ENCODE peak calls at places on chromosomes 12 and 14, in four cellular contexts. Z is hepatocyte, M is fibroblast of lung, Q is astrocyte. H is an unnamed sample. For H3K36me3, the result is how much of the 10 kb centered on the place peaks cover.

GRCh38 chr12:113092478-113093408 is 36.2 kb downstream of the DTX1 start:
- DNase-seq in Z (peak), M (no peak), Q (no peak), H (no peak)

GRCh38 chr14:90381999-90382451 is 14.8 kb upstream of the CALM1 start:
- DNase-seq in Z (peak), M (no peak), Q (no peak), H (peak)

GRCh38 chr12:127941332-127941731 is 325.6 kb upstream of the TMEM132C start:
- DNase-seq in Z (no peak), M (no peak), Q (peak), H (no peak)

GRCh38 chr14:55684956-55685584 is 105.1 kb downstream of the KTN1 start:
- DNase-seq in Z (no peak), M (peak), Q (no peak), H (no peak)

GRCh38 chr12:16950041-16950677 is 344.2 kb upstream of the LMO3 start:
- DNase-seq in Z (no peak), M (no peak), Q (no peak), H (no peak)

GRCh38 chr12:129887047-129887568 is 16.7 kb downstream of the TMEM132D start:
- DNase-seq in Z (peak), M (no peak), Q (peak), H (no peak)

GRCh38 chr14:28494196-28494595 is 272.4 kb upstream of the FOXG1 start:
- DNase-seq in Z (no peak), M (no peak), Q (peak), H (no peak)

GRCh38 chr14:92560106-92560865 is 46.7 kb downstream of the RIN3 start:
- DNase-seq in Z (no peak), M (no peak), Q (no peak), H (no peak)

GRCh38 chr14:50347521-50347920 is 35.4 kb downstream of the DMAC2L start:
- DNase-seq in Z (peak), M (peak), Q (peak), H (no peak)

GRCh38 chr14:54252072-54252730 is 144.6 kb upstream of the CDKN3 start:
- DNase-seq in Z (peak), M (peak), Q (peak), H (no peak)

GRCh38 chr14:99754141-99755067 is 38.8 kb upstream of the EML1 start:
- DNase-seq in Z (no peak), M (no peak), Q (peak), H (no peak)

GRCh38 chr12:92079054-92079385 is 66.6 kb downstream of the BTG1 start:
- DNase-seq in Z (no peak), M (no peak), Q (peak), H (no peak)

GRCh38 chr14:95889236-95889979 is 12.8 kb downstream of the TUNAR start:
- DNase-seq in Z (no peak), M (no peak), Q (no peak), H (no peak)

GRCh38 chr12:92827836-92828431 is 101.2 kb downstream of the EEA1 start:
- DNase-seq in Z (peak), M (peak), Q (peak), H (peak)

DNA sequence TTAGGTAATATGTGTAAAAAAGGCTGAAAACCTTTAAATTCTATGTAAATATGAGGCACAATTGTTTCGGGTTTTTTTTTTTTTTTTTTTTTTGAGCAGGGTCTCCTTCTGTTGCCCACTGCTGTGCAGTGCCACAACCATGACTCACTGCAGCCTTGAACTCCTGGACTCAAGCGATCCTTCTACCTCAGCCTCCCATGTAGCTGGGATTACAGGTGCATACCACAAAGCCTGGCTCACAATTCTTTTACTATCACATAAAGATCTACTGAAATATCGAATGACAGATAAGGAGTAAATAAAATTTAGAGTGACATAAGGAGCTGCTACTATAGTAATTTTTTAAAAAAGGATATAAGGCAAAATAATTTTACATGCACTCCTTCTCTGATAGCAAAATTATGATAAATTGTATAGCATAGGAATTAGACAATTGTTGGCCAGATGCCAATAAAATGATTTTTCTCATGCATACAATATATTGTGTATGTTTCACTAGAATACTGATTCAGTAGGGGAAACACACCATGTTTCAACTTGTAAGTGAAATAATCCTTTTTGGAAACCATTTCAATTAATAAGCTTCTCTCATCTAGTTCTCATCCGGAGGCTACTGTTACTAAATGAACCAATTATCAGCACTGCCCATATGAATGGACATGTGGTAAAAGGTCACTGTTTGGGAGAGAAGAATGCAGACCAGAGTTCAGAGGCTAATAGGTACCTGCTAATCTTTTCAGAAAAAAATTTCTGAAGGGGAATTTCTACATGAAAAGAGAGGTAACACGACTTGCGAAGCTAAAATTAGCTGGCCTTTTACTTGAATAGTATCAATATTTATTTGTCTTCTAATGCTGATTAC is 108.4 kb downstream of the PPP1R12A start:
- DNase-seq in Z (no peak), M (no peak), Q (no peak), H (no peak)
- H3K36me3 ChIP-seq in Z (under half), M (under half), Q (under half), H (under half)

GRCh38 chr14:104830781-104831180 is 29.9 kb downstream of the ZBTB42 start:
- DNase-seq in Z (no peak), M (no peak), Q (no peak), H (no peak)
- H2AFZ ChIP-seq in Z (no peak), M (no peak), Q (no peak), H (no peak)

DNA sequence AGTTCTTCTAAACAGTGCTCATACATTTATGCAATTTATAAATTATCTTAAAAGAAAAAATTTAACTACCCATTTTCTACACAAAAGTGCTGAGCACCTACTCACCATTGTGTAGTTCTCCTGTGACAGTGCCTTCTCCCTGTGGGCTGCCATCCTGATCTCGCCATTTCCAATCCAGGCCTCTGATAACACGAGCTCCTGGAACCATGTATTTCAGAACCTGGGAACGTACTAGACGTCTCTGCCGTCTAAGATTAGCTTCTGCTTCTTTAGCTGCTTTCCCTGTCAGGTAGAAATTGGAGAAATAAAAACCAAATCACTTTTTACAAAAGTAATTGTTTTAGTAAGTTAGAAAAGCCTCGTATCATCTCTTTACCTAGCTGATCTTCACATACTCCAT is 74.5 kb downstream of the HECTD1 start:
- DNase-seq in Z (no peak), M (no peak), Q (no peak), H (no peak)
- H3K36me3 ChIP-seq in Z (under half), M (under half), Q (under half), H (half or more)

GRCh38 chr12:39897315-39897714 is 208.6 kb downstream of the SLC2A13 start:
- DNase-seq in Z (no peak), M (no peak), Q (no peak), H (no peak)
- H2AFZ ChIP-seq in Z (no peak), M (no peak), Q (no peak), H (no peak)

GRCh38 chr14:52018970-52019369 is 29.6 kb downstream of the RTRAF start:
- DNase-seq in Z (no peak), M (no peak), Q (no peak), H (no peak)

GRCh38 chr14:52015411-52016030 is 26.2 kb downstream of the RTRAF start:
- DNase-seq in Z (peak), M (no peak), Q (no peak), H (peak)

GRCh38 chr14:52020315-52020714 is 31.0 kb downstream of the RTRAF start:
- DNase-seq in Z (no peak), M (no peak), Q (no peak), H (no peak)

GRCh38 chr14:52020866-52021717 is 31.7 kb downstream of the RTRAF start:
- DNase-seq in Z (no peak), M (no peak), Q (no peak), H (no peak)

DNA sequence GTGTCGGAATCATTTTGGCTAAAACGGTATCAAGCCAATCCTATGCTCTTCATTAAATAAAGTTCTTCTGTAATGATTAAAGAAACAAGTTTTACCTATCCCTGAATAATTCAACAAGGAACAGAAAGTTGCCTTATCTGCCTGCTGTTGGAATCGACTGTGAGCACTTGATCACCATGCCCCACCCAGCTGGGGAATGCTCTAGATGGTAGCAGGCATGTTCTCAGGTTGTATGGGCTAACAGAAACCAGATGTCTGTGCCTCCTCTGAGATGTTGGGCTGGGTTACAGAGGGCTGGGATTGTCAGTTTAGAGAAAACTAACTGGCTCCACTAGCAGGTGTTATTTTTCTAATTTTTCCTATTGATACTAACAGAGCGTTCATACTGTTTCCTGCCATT is 28.9 kb downstream of the RTRAF start:
- DNase-seq in Z (peak), M (peak), Q (no peak), H (no peak)
- H3K36me3 ChIP-seq in Z (under half), M (under half), Q (under half), H (under half)

GRCh38 chr14:65137648-65138317 is 35.5 kb upstream of the MAX start:
- DNase-seq in Z (no peak), M (no peak), Q (peak), H (no peak)

GRCh38 chr14:65134651-65135579 is 32.6 kb upstream of the MAX start:
- DNase-seq in Z (no peak), M (no peak), Q (peak), H (no peak)

GRCh38 chr14:65131176-65131765 is 29.0 kb upstream of the MAX start:
- DNase-seq in Z (peak), M (peak), Q (peak), H (no peak)

GRCh38 chr14:65128096-65128495 is 25.8 kb upstream of the MAX start:
- DNase-seq in Z (no peak), M (peak), Q (no peak), H (no peak)

DNA sequence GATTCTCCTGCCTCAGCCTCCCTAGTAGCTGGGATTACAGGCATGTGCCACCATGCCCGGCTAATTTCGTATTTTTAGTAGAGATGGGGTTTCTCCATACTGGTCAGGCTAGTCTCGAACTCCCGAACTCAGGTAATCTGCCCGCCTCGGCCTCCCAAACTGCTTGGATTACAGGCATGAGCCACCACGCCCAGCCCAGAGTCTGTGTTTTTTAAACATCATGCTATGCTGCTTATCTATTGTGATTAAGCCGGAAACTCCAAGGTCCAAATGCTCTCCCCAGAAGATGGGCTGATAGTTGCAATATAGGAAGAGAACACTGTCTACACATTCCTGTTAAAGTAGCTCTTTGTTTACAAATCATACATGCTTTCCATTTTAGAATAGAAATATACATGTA is 30.5 kb upstream of the MAX start:
- DNase-seq in Z (peak), M (no peak), Q (no peak), H (no peak)
- H2AFZ ChIP-seq in Z (no peak), M (no peak), Q (no peak), H (no peak)

H was measured in Karpas-422.